ENCODE peak calls at places on chromosomes 7 and 10, in six cellular contexts. P is prostate gland, S is stomach, I is endothelial cell of umbilical vein, K is HCT116, C is breast epithelium. H is an unnamed sample.

GRCh38 chr10:104028146-104028545 is 57.5 kb downstream of the COL17A1 start:
- DNase-seq in P (no peak), S (no peak), I (no peak), C (no peak), K (peak; percentile 29), H (no peak)

GRCh38 chr10:98299341-98299740 is 31.3 kb upstream of the LOXL4 start:
- DNase-seq in S (no peak), C (no peak), I (no peak), P (no peak), K (no peak), H (no peak)

GRCh38 chr7:112211348-112211907 is 4.9 kb downstream of the ZNF277 start:
- DNase-seq in C (no peak), P (peak; percentile 12), I (no peak), K (no peak), S (no peak), H (no peak)

GRCh38 chr10:93028881-93029280 is 31.7 kb upstream of the CYP26C1 start:
- DNase-seq in S (no peak), P (no peak), K (peak; percentile 16), C (no peak), I (no peak), H (no peak)

GRCh38 chr10:76126607-76127190 is 695.3 kb downstream of the LRMDA start:
- DNase-seq in P (no peak), C (no peak), K (no peak), S (no peak), I (no peak), H (no peak)

GRCh38 chr10:71323407-71323806 is 4.3 kb downstream of the SLC29A3 start:
- DNase-seq in P (no peak), K (peak; percentile 32), C (no peak), S (no peak), I (peak; percentile 28), H (no peak)

GRCh38 chr7:8058852-8059251 is 90.3 kb downstream of the GLCCI1 start:
- DNase-seq in K (no peak), P (no peak), I (peak; percentile 79), S (no peak), C (no peak), H (no peak)

GRCh38 chr7:158074896-158075632 is 512.6 kb downstream of the PTPRN2 start:
- DNase-seq in I (no peak), P (no peak), S (no peak), K (no peak), C (no peak), H (peak; percentile 57)

GRCh38 chr10:43264324-43264986 is 2.4 kb downstream of the RASGEF1A start:
- DNase-seq in S (no peak), C (peak; percentile 15), P (no peak), I (no peak), K (no peak), H (no peak)

GRCh38 chr10:16904619-16905018 is 87.4 kb upstream of the RSU1 start:
- DNase-seq in I (no peak), S (no peak), C (no peak), K (no peak), P (no peak), H (no peak)

GRCh38 chr7:142864980-142865747 is 10.3 kb downstream of the EPHB6 start:
- DNase-seq in K (no peak), I (no peak), C (no peak), S (no peak), P (no peak), H (no peak)

GRCh38 chr10:7410306-7410799 is 481 bp downstream of the SFMBT2 start:
- DNase-seq in I (no peak), P (no peak), C (no peak), S (no peak), K (no peak), H (no peak)

GRCh38 chr10:48533951-48534720 is 70.7 kb downstream of the ARHGAP22 start:
- DNase-seq in C (peak; percentile 46), K (no peak), S (peak; percentile 17), P (no peak), I (no peak), H (no peak)

GRCh38 chr10:91705948-91706670 is 73.2 kb upstream of the PPP1R3C start:
- DNase-seq in K (no peak), P (no peak), C (no peak), I (no peak), S (no peak), H (no peak)

GRCh38 chr10:31602541-31603244 is 283.7 kb downstream of the ZEB1 start:
- DNase-seq in I (peak; percentile 39), S (peak; percentile 54), C (peak; percentile 80), K (no peak), P (peak; percentile 77), H (peak; percentile 96)

GRCh38 chr7:64863969-64864368 is 39.1 kb upstream of the ZNF273 start:
- DNase-seq in K (no peak), P (no peak), C (no peak), S (no peak), I (no peak), H (no peak)

GRCh38 chr10:89025453-89025852 is 34.9 kb downstream of the FAS start:
- DNase-seq in I (no peak), K (no peak), S (no peak), C (no peak), P (no peak), H (no peak)

GRCh38 chr10:77899080-77899477 is 27.5 kb downstream of the DLG5 start:
- DNase-seq in P (peak; percentile 93), C (peak; percentile 89), I (no peak), S (peak; percentile 86), K (peak; percentile 36), H (no peak)

GRCh38 chr7:92584953-92585352 is 5.2 kb downstream of the FAM133B start:
- DNase-seq in S (no peak), P (no peak), C (no peak), I (peak; percentile 3), K (no peak), H (no peak)

GRCh38 chr7:84612976-84613375 is 418.4 kb upstream of the SEMA3A start:
- DNase-seq in C (no peak), P (no peak), I (no peak), K (no peak), S (no peak), H (no peak)

GRCh38 chr10:11014671-11015141 is 3.0 kb upstream of the CELF2 start:
- DNase-seq in C (no peak), P (no peak), S (no peak), I (peak; percentile 23), K (no peak), H (no peak)

GRCh38 chr10:99534939-99535763 is 2.4 kb downstream of the NKX2-3 start:
- DNase-seq in C (no peak), K (no peak), P (no peak), I (no peak), S (no peak), H (peak; percentile 77)

GRCh38 chr7:113891828-113892227 is 27.0 kb downstream of the PPP1R3A start:
- DNase-seq in K (no peak), I (peak; percentile 74), P (no peak), S (no peak), C (no peak), H (no peak)

GRCh38 chr7:27172823-27173411 is 1.2 kb downstream of the HOXA10 start:
- DNase-seq in C (no peak), P (peak; percentile 89), S (peak; percentile 20), I (peak; percentile 64), K (no peak), H (peak; percentile 95)

GRCh38 chr10:105611244-105611798 is 970.2 kb downstream of the SORCS3 start:
- DNase-seq in C (no peak), K (no peak), S (no peak), I (no peak), P (no peak), H (no peak)

GRCh38 chr7:3217166-3217565 is 83.9 kb upstream of the SDK1 start:
- DNase-seq in C (no peak), P (no peak), K (no peak), I (no peak), S (peak; percentile 53), H (no peak)

GRCh38 chr10:119079572-119080520 is 771 bp downstream of the EIF3A start:
- DNase-seq in K (peak; percentile 43), S (peak; percentile 78), C (peak; percentile 60), I (peak; percentile 79), P (peak; percentile 60), H (peak; percentile 85)

DNA sequence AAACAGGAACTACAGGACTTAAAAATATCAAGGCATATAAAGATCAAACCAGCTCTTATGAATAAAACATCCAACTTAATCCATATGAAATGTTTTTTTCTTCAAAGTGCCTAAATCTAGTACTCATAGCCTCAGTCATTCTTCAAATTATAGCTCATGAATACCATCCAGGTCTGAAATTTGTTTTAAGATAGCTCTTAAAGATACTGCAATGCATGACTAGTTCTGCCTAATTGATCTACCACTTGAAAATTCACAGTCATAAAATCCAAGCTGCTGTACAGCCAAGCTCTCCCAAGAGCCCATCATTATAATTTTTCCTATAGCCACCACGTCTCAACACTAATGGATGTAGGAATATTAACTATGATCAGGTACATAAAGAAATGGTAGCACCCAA is 87.8 kb upstream of the RNF148 start:
- DNase-seq in K (no peak), C (no peak), P (no peak), S (no peak), I (no peak), H (no peak)
- TF ChIP-seq POLR2AphosphoS5 in K (no peak), C (no peak), P (no peak), S (no peak), I (no peak), H (no peak)

DNA sequence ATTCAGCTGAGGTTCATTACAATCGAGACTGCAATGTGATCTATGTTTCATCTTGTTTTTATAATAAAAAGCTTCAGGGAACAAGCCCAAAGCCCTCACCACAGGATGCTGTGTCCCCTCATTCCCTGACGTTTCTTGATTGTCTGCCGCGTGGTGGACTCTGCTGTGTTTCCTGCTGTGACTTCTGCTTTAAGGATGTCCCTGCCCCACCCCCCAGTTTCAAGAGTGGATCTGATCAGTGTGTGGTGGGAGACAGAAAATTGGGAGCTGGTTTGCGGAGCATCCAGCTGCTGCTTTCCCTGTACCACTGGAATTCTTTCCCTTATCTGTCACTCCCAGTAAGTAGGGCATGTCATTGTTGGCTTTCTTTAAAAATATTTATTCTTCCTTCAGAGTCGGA is 86.2 kb downstream of the CREM start:
- DNase-seq in I (no peak), C (no peak), P (no peak), S (no peak), K (no peak), H (peak; percentile 74)
- H3K4me3 ChIP-seq in I (no peak overlapping the region), C (no peak overlapping the region), P (no peak overlapping the region), S (no peak overlapping the region), K (no peak overlapping the region), H (no peak overlapping the region)

GRCh38 chr10:101789686-101790085 is 6.4 kb upstream of the NPM3 start:
- DNase-seq in P (no peak), K (no peak), C (no peak), S (no peak), I (no peak), H (no peak)
- TF ChIP-seq POLR2AphosphoS5 in P (no peak), K (no peak), C (no peak), S (no peak), I (no peak), H (no peak)

DNA sequence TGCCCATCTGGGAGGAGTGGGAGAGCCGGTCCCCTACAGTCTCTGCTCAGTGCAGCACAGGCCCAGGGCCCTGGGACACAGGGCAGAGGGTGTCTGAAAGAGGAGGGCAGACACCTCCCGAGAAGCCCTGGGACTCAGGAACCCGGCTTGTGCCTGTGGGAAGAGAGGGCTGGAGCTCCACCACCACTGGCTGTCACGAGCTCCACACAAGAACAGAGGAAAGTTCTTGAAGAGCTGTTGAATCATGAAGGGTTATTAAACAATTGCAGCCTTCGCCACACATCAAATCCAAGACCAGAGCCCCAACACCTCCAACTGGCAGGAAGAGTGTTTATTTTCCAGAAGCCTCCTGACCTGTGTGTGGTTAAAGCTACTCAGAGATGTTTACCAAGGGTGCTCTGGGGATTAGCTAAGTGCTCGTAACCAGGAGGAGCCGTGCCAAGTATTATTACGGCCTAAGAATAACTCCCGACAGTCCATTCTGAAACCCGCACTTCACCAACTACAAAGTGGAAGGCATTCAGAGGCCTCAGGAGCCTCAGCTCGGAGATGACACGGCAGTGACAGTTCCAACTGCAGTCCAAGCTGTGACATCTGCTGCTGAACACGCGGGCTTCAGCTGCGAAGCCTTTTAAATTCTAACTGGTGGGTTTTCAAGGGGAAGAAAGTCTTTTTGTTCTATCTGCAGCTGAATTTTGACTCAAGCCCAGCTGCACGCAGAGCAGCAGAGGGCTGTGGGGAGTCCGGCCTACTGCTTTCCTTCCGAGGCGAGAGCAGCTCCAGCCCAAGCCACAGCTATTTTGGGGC is 75.1 kb downstream of the MAD1L1 start:
- DNase-seq in S (peak; percentile 88), K (no peak), P (peak; percentile 74), I (peak; percentile 31), C (peak; percentile 52), H (peak; percentile 93)
- H3K4me3 ChIP-seq in S (no peak overlapping the region), K (no peak overlapping the region), P (no peak overlapping the region), I (no peak overlapping the region), C (no peak overlapping the region), H (peak overlapping the region; percentile 5)

H was measured in sigmoid colon.